ENCODE peak calls at places on chromosome 11, in ten cellular contexts. E, U, K, L, A, D, W, T, M and R are unnamed samples.

GRCh38 chr11:110505514-110506284 is 76.0 kb downstream of the FDX1 start:
- DNase-seq in E (no peak), U (no peak), K (no peak), L (no peak), A (no peak), D (no peak), W (no peak), T (no peak), M (no peak), R (no peak)

GRCh38 chr11:119188067-119188466 is 2.8 kb downstream of the NHERF4 start:
- DNase-seq in E (no peak), U (no peak), K (no peak), L (no peak), A (no peak), D (no peak), W (no peak), T (no peak), M (peak; percentile 20), R (no peak)

GRCh38 chr11:67429038-67429668 is 859 bp downstream of the RPS6KB2 start:
- DNase-seq in E (no peak), U (no peak), K (no peak), L (no peak), A (no peak), D (no peak), W (no peak), T (no peak), M (no peak), R (no peak)

GRCh38 chr11:65180877-65181568 is 705 bp upstream of the CAPN1 start:
- DNase-seq in E (no peak), U (no peak), K (peak; percentile 55), L (peak; percentile 56), A (peak; percentile 29), D (peak; percentile 28), W (no peak), T (peak; percentile 63), M (peak; percentile 96), R (no peak)

GRCh38 chr11:44507896-44508440 is 57.5 kb upstream of the CD82 start:
- DNase-seq in E (no peak), U (no peak), K (no peak), L (no peak), A (no peak), D (no peak), W (no peak), T (no peak), M (no peak), R (no peak)

GRCh38 chr11:122642472-122642922 is 13.0 kb upstream of the UBASH3B start:
- DNase-seq in E (no peak), U (no peak), K (peak; percentile 72), L (peak; percentile 94), A (no peak), D (no peak), W (peak; percentile 84), T (no peak), M (no peak), R (peak; percentile 95)

GRCh38 chr11:115147243-115147807 is 356.9 kb downstream of the CADM1 start:
- DNase-seq in E (no peak), U (no peak), K (no peak), L (no peak), A (no peak), D (no peak), W (no peak), T (no peak), M (no peak), R (no peak)

GRCh38 chr11:1518301-1518700 is 31.7 kb upstream of the MOB2 start:
- DNase-seq in E (no peak), U (no peak), K (no peak), L (no peak), A (no peak), D (no peak), W (no peak), T (no peak), M (no peak), R (no peak)

GRCh38 chr11:83292709-83293435 is 6.7 kb upstream of the CCDC90B start:
- DNase-seq in E (no peak), U (no peak), K (peak; percentile 86), L (peak; percentile 75), A (no peak), D (peak; percentile 25), W (peak; percentile 40), T (no peak), M (peak; percentile 40), R (peak; percentile 17)

GRCh38 chr11:26044389-26044788 is 287.5 kb upstream of the ANO3 start:
- DNase-seq in E (no peak), U (no peak), K (no peak), L (no peak), A (no peak), D (no peak), W (no peak), T (no peak), M (no peak), R (no peak)

GRCh38 chr11:30984442-30984816 is 385.1 kb downstream of the DCDC1 start:
- DNase-seq in E (no peak), U (no peak), K (peak; percentile 50), L (no peak), A (no peak), D (no peak), W (no peak), T (no peak), M (peak; percentile 3), R (no peak)

GRCh38 chr11:68825603-68826002 is 16.1 kb downstream of the CPT1A start:
- DNase-seq in E (no peak), U (no peak), K (no peak), L (no peak), A (no peak), D (peak; percentile 39), W (no peak), T (peak; percentile 74), M (no peak), R (no peak)

GRCh38 chr11:116379185-116379828 is 393.5 kb downstream of the BUD13 start:
- DNase-seq in E (no peak), U (no peak), K (peak; percentile 9), L (no peak), A (no peak), D (no peak), W (no peak), T (no peak), M (no peak), R (no peak)

GRCh38 chr11:76329983-76330382 is 50.9 kb downstream of the THAP12 start:
- DNase-seq in E (no peak), U (no peak), K (peak; percentile 11), L (no peak), A (no peak), D (no peak), W (no peak), T (no peak), M (no peak), R (no peak)

GRCh38 chr11:55172734-55173415 is 89.1 kb upstream of the TRIM48 start:
- DNase-seq in E (no peak), U (no peak), K (no peak), L (no peak), A (no peak), D (no peak), W (no peak), T (no peak), M (no peak), R (no peak)